ENCODE peak calls at places on chromosomes 4 and X, in five cellular contexts. B, J, G, R and X are unnamed samples.
A peak's percentile ranks its signal among the peaks of the same experiment; 100 is the strongest.

GRCh38 chr4:3810796-3811485 is 44.8 kb downstream of the ADRA2C start:
- DNase-seq in B (no peak), J (no peak), G (no peak), R (no peak), X (no peak)

GRCh38 chrX:9498236-9498635 is 33.4 kb downstream of the TBL1X start:
- DNase-seq in B (no peak), J (no peak), G (no peak), R (no peak), X (no peak)

GRCh38 chr4:56728512-56728911 is 47.4 kb upstream of the HOPX start:
- DNase-seq in B (peak; percentile 60), J (no peak), G (no peak), R (no peak), X (no peak)

GRCh38 chr4:91243132-91243531 is 1060.6 kb upstream of the GRID2 start:
- DNase-seq in B (no peak), J (no peak), G (no peak), R (no peak), X (no peak)

GRCh38 chrX:153957224-153957623 is 12.8 kb upstream of the RENBP start:
- DNase-seq in B (no peak), J (no peak), G (no peak), R (no peak), X (no peak)

GRCh38 chr4:82797591-82798081 is 960 bp downstream of the SCD5 start:
- DNase-seq in B (peak; percentile 36), J (no peak), G (no peak), R (no peak), X (peak; percentile 15)

GRCh38 chr4:161197912-161198311 is 965.9 kb downstream of the FSTL5 start:
- DNase-seq in B (no peak), J (no peak), G (no peak), R (no peak), X (no peak)

GRCh38 chr4:130031858-130032257 is 935.9 kb downstream of the C4orf33 start:
- DNase-seq in B (no peak), J (no peak), G (no peak), R (no peak), X (no peak)

GRCh38 chr4:1502976-1503375 is 96.7 kb upstream of the NKX1-1 start:
- DNase-seq in B (no peak), J (no peak), G (no peak), R (no peak), X (no peak)

GRCh38 chr4:82842593-82842992 is 44.0 kb upstream of the SCD5 start:
- DNase-seq in B (peak; percentile 5), J (no peak), G (peak; percentile 6), R (peak; percentile 16), X (no peak)

GRCh38 chr4:164614999-164615398 is 138.9 kb upstream of the SMIM31 start:
- DNase-seq in B (no peak), J (no peak), G (no peak), R (no peak), X (no peak)

GRCh38 chr4:4461850-4462249 is 74.9 kb downstream of the NSG1 start:
- DNase-seq in B (no peak), J (peak; percentile 48), G (no peak), R (no peak), X (no peak)

GRCh38 chrX:20361081-20361889 is 94.6 kb upstream of the RPS6KA3 start:
- DNase-seq in B (no peak), J (no peak), G (no peak), R (no peak), X (no peak)

GRCh38 chr4:10783351-10783750 is 98.8 kb upstream of the CLNK start:
- DNase-seq in B (no peak), J (no peak), G (no peak), R (no peak), X (no peak)

GRCh38 chr4:56641494-56642051 is 39.5 kb downstream of the HOPX start:
- DNase-seq in B (peak; percentile 82), J (no peak), G (peak; percentile 47), R (no peak), X (no peak)

GRCh38 chr4:83054928-83055327 is 19.9 kb downstream of the COPS4 start:
- DNase-seq in B (peak; percentile 26), J (no peak), G (no peak), R (peak; percentile 63), X (no peak)

GRCh38 chrX:63652086-63652775 is 132.8 kb downstream of the ARHGEF9 start:
- DNase-seq in B (no peak), J (no peak), G (no peak), R (no peak), X (no peak)

GRCh38 chr4:151415978-151416377 is 7.0 kb downstream of the FHIP1A start:
- DNase-seq in B (peak; percentile 34), J (no peak), G (no peak), R (no peak), X (no peak)

GRCh38 chr4:159015862-159016261 is 87.0 kb upstream of the RAPGEF2 start:
- DNase-seq in B (no peak), J (no peak), G (no peak), R (no peak), X (no peak)

GRCh38 chrX:108217877-108218276 is 126.3 kb downstream of the ATG4A start:
- DNase-seq in B (no peak), J (no peak), G (no peak), R (no peak), X (no peak)

GRCh38 chrX:73561791-73562190 is 1.2 kb upstream of the CHIC1 start:
- DNase-seq in B (no peak), J (no peak), G (no peak), R (no peak), X (no peak)

GRCh38 chr4:70676554-70677090 is 10.3 kb upstream of the JCHAIN start:
- DNase-seq in B (no peak), J (no peak), G (no peak), R (peak; percentile 56), X (no peak)

GRCh38 chr4:175916636-175917351 is 104.7 kb upstream of the GPM6A start:
- DNase-seq in B (no peak), J (no peak), G (no peak), R (no peak), X (no peak)

GRCh38 chr4:176971576-176972105 is 178.9 kb upstream of the VEGFC start:
- DNase-seq in B (no peak), J (no peak), G (no peak), R (no peak), X (no peak)
- TF ChIP-seq CTCF in B (no peak), J (no peak), G (no peak), R (no peak), X (no peak)

GRCh38 chr4:18042754-18043153 is 21.2 kb upstream of the LCORL start:
- DNase-seq in B (no peak), J (no peak), G (no peak), R (no peak), X (no peak)
- TF ChIP-seq CTCF in B (peak; percentile 13), J (no peak), G (no peak), R (peak; percentile 47), X (peak; percentile 37)

DNA sequence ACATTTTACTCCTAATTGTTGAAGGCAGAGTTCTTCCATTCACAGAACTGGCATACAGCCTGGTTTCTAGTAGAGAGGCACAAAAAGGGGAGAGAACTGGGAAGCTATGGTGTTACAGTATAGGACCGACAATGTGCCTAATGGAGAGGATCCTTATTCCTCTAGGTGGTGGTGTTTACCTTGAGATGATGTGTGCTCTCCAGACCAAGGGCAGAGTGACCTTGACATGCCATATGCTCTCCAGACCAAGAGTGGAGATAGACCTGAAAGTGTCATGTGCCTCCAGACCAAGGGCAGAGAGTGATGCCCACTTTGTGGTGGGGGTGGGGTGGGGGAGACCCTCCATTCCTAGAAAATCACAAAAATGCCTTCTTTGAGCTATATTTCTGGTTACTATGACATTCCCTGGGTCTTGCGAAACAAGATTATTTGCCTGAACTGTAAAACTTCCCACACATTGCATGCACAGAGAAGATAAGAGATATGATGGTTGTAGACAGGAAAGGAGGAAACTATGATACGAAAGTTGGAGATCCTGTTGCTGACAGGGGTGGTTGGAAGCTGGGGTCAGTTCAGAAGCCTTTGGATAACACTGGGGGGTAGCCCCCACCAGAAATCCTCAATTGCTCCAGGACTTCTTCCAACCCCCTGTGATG is 119.7 kb downstream of the TEX13C start:
- DNase-seq in B (no peak), J (no peak), G (no peak), R (no peak), X (no peak)
- TF ChIP-seq CTCF in B (no peak), J (no peak), G (no peak), R (no peak), X (no peak)

GRCh38 chr4:53656421-53656981 is 65.2 kb upstream of the LNX1 start:
- DNase-seq in B (no peak), J (no peak), G (no peak), R (no peak), X (no peak)
- TF ChIP-seq CTCF in B (no peak), J (no peak), G (no peak), R (peak; percentile 36), X (peak; percentile 32)